ENCODE peak calls at places on chromosomes 1 and 21, in ten cellular contexts. X is Peyer's patch, F is HCT116, D is GM12891, M is tibial nerve, H is adrenal gland, K is NB4, U is K562, J is body of pancreas, V is IMR-90. W is an unnamed sample.
A peak's percentile ranks its signal among the peaks of the same experiment; 100 is the strongest.

GRCh38 chr1:247172956-247173355 is 1.1 kb upstream of the ZNF124 start:
- DNase-seq in M (no peak), D (no peak), K (peak; percentile 84), X (no peak), J (no peak), H (no peak), F (no peak), U (no peak), V (no peak), W (no peak)

GRCh38 chr21:44885615-44886014 is 12.1 kb upstream of the PTTG1IP start:
- DNase-seq in F (no peak), J (no peak), V (no peak), H (no peak), X (no peak), D (no peak), K (no peak), M (no peak), U (no peak), W (no peak)

GRCh38 chr1:166944186-166944967 is 31.0 kb downstream of the ILDR2 start:
- DNase-seq in U (no peak), K (peak; percentile 51), J (no peak), X (no peak), F (no peak), D (no peak), V (peak; percentile 44), M (no peak), H (no peak), W (no peak)

GRCh38 chr1:172875892-172876291 is 174.8 kb downstream of the TNFSF18 start:
- DNase-seq in J (no peak), F (no peak), D (no peak), K (no peak), U (no peak), H (no peak), M (no peak), X (no peak), V (no peak), W (no peak)

GRCh38 chr1:121516279-121516967 is 331.6 kb downstream of the SRGAP2C start:
- DNase-seq in H (peak; percentile 21), V (no peak), U (no peak), J (no peak), K (peak; percentile 89), F (no peak), M (no peak), D (no peak), X (peak; percentile 49), W (no peak)

GRCh38 chr21:42193131-42193671 is 25.7 kb upstream of the ABCG1 start:
- DNase-seq in H (no peak), F (no peak), K (peak; percentile 57), J (no peak), U (no peak), M (no peak), X (no peak), V (no peak), D (no peak), W (no peak)

GRCh38 chr1:37274896-37275631 is 199.3 kb upstream of the ZC3H12A start:
- DNase-seq in J (no peak), K (no peak), F (no peak), M (no peak), X (no peak), D (no peak), V (no peak), U (peak; percentile 34), H (no peak), W (peak; percentile 3)

GRCh38 chr1:222792744-222793143 is 22.1 kb upstream of the DISP1 start:
- DNase-seq in M (no peak), H (peak; percentile 18), X (no peak), F (no peak), J (peak; percentile 18), U (no peak), V (peak; percentile 38), D (no peak), K (peak; percentile 32), W (no peak)

GRCh38 chr1:109777980-109778625 is 14.4 kb upstream of the EPS8L3 start:
- DNase-seq in K (no peak), D (no peak), U (no peak), H (no peak), X (no peak), F (no peak), V (no peak), J (peak; percentile 7), M (no peak), W (no peak)

GRCh38 chr1:223411309-223411708 is 18.1 kb downstream of the CCDC185 start:
- DNase-seq in K (no peak), F (no peak), D (no peak), U (no peak), V (peak; percentile 88), M (no peak), X (no peak), H (no peak), J (no peak), W (no peak)

GRCh38 chr1:202135221-202135721 is 9.3 kb downstream of the ARL8A start:
- DNase-seq in H (peak; percentile 72), D (peak; percentile 91), V (peak; percentile 54), F (peak; percentile 24), U (peak; percentile 90), M (no peak), J (peak; percentile 63), K (peak; percentile 71), X (peak; percentile 30), W (peak; percentile 62)

GRCh38 chr21:46153259-46154154 is 1.9 kb downstream of the FTCD start:
- DNase-seq in D (peak; percentile 83), H (peak; percentile 70), X (no peak), F (no peak), J (peak; percentile 73), K (peak; percentile 63), V (no peak), M (peak; percentile 14), U (peak; percentile 96), W (peak; percentile 88)

GRCh38 chr1:65255088-65256050 is 54.0 kb upstream of the DNAJC6 start:
- DNase-seq in U (peak; percentile 55), X (no peak), K (peak; percentile 1), F (no peak), M (no peak), H (peak; percentile 21), J (peak; percentile 16), V (no peak), D (no peak), W (peak; percentile 85)

GRCh38 chr1:21839337-21840037 is 27.4 kb downstream of the LDLRAD2 start:
- DNase-seq in F (no peak), H (no peak), D (no peak), V (no peak), K (no peak), J (no peak), U (no peak), M (no peak), X (no peak), W (no peak)

GRCh38 chr21:37463083-37463780 is 96.7 kb downstream of the DYRK1A start:
- DNase-seq in X (no peak), U (peak; percentile 48), D (no peak), K (peak; percentile 37), M (no peak), H (peak; percentile 42), F (peak; percentile 37), J (peak; percentile 59), V (peak; percentile 80), W (peak; percentile 86)

GRCh38 chr21:41648591-41649031 is 118.2 kb downstream of the RIPK4 start:
- DNase-seq in J (no peak), H (no peak), M (no peak), U (no peak), D (no peak), K (peak; percentile 62), X (no peak), V (peak; percentile 78), F (no peak), W (no peak)

GRCh38 chr1:31095298-31095981 is 29.9 kb upstream of the PUM1 start:
- DNase-seq in M (no peak), H (no peak), K (no peak), D (no peak), X (no peak), V (peak; percentile 79), U (no peak), J (no peak), F (no peak), W (no peak)

GRCh38 chr1:1435094-1435903 is at the start of gene VWA1:
- DNase-seq in D (peak; percentile 92), H (peak; percentile 64), F (no peak), V (peak; percentile 58), U (peak; percentile 98), M (no peak), K (no peak), X (peak; percentile 45), J (peak; percentile 82), W (peak; percentile 80)
- TF ChIP-seq POLR2A in D (no peak), H (no peak), F (peak; percentile 70), V (no peak), U (peak; percentile 44), M (peak; percentile 53), K (no peak), X (no peak), J (peak; percentile 31), W (no peak)

DNA sequence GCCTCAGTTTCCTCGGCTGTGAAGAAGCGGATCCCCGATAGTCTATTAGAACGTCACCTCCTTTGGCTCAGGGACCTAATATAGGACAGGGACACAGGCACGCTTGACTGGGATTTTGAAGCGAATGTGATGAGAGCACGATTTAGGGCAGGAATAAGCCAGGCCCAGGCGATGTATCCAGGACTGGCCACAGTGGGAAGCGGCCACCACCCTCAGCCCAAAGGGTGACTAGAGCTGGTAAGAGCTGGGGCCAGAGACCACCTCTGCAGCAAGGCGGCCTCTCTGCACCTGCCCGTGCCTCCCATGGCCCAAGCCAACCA is 100.0 kb upstream of the VAMP3 start:
- DNase-seq in H (no peak), U (no peak), J (no peak), F (no peak), M (no peak), X (no peak), K (no peak), V (no peak), D (no peak), W (no peak)
- TF ChIP-seq POLR2A in H (no peak), U (no peak), J (no peak), F (no peak), M (no peak), X (no peak), K (no peak), V (no peak), D (no peak), W (no peak)

GRCh38 chr1:206896261-206896660 is 982 bp upstream of the IL24 start:
- DNase-seq in D (no peak), K (no peak), V (no peak), H (no peak), F (no peak), M (no peak), X (no peak), J (no peak), U (no peak), W (no peak)
- TF ChIP-seq POLR2A in D (no peak), K (no peak), V (no peak), H (no peak), F (no peak), M (no peak), X (no peak), J (no peak), U (no peak), W (no peak)

DNA sequence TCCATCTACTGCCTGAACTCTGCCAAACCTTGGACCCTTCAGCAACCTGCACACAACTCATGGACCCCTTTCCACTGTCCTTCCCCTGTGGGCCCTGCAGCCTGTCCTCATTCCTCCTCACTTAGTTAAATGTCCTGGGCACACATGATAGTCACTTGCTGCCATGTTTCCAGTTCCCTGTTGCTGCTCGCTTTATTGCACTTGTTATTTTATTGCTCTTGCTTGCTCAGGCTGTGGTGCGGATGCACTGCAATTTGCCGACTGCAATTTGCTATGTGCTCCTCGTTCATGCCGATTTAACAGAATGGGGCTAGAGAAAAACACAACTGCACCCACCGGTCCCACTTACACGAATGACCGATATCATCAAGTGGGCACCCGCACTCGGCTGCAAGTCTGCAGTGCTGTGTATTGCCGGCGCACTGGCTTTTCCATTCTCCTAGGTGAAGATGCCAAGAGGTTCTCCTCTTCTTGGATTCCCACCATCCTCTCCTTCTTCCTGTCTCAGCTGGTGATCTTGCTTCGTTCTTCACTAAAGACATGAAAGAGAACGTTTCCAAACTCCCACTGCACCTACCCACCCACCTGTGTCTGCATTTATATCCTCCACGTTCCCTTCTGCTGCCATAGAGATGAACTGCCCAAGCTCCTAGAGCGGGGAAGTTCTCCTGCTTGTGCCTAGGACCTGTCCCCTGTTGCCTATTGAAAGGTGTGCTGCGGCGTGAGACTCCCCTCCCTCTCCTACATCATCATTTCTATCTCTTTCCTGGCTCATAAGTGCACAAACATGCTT is 45.4 kb upstream of the B3GALT5 start:
- DNase-seq in M (no peak), D (no peak), J (no peak), X (no peak), V (no peak), U (no peak), H (no peak), K (no peak), F (no peak), W (no peak)
- TF ChIP-seq POLR2A in M (no peak), D (no peak), J (no peak), X (no peak), V (no peak), U (no peak), H (no peak), K (no peak), F (no peak), W (no peak)